ENCODE peak calls at places on chromosomes 2 and 18, in four cellular contexts. T is T-helper 1 cell; I is RPMI7951; D is stimulated activated naive B cell treated with anti-CD40 and anti-IgM and Interleukin-4, amounts not matched to agents 10 μg/mL and 1 μg/mL and 100 μg/mL, for 72 hours. Q is an unnamed sample.

GRCh38 chr2:38496927-38497669 is 105.6 kb downstream of the HNRNPLL start:
- DNase-seq in I (no peak), D (no peak), T (no peak), Q (no peak)

GRCh38 chr2:12827721-12828120 is 111.0 kb downstream of the TRIB2 start:
- DNase-seq in I (peak; percentile 91), D (no peak), T (no peak), Q (no peak)

GRCh38 chr2:85872536-85873161 is 16.1 kb downstream of the ST3GAL5 start:
- DNase-seq in T (no peak), I (no peak), D (no peak), Q (no peak)

GRCh38 chr2:10490806-10491291 is 42.7 kb upstream of the ODC1 start:
- DNase-seq in I (no peak), D (no peak), T (no peak), Q (no peak)

GRCh38 chr18:77173274-77174030 is 40.9 kb upstream of the MBP start:
- DNase-seq in T (no peak), D (no peak), I (no peak), Q (no peak)

GRCh38 chr2:150296795-150297546 is 190.5 kb downstream of the RND3 start:
- DNase-seq in T (no peak), I (peak; percentile 68), D (no peak), Q (no peak)

GRCh38 chr2:64975232-64975791 is 13.9 kb upstream of the SLC1A4 start:
- DNase-seq in T (no peak), I (peak; percentile 91), D (no peak), Q (no peak)

GRCh38 chr18:73737990-73738389 is 409.6 kb downstream of the FBXO15 start:
- DNase-seq in I (no peak), T (no peak), D (no peak), Q (no peak)

GRCh38 chr2:34789162-34789561 is 1190.1 kb upstream of the FAM98A start:
- DNase-seq in I (no peak), D (no peak), T (no peak), Q (no peak)

GRCh38 chr2:191486584-191487320 is 191.2 kb upstream of the NABP1 start:
- DNase-seq in I (peak; percentile 99), D (no peak), T (no peak), Q (no peak)

GRCh38 chr18:72869786-72870185 is 2.0 kb upstream of the NETO1 start:
- DNase-seq in D (peak; percentile 66), I (no peak), T (no peak), Q (no peak)

GRCh38 chr2:129717560-129718128 is 261.8 kb upstream of the RAB6C start:
- DNase-seq in I (no peak), D (no peak), T (no peak), Q (no peak)

GRCh38 chr18:78319934-78320333 is 659.7 kb upstream of the SALL3 start:
- DNase-seq in D (no peak), T (no peak), I (no peak), Q (no peak)

GRCh38 chr2:15955232-15955983 is 15.1 kb downstream of the MYCN start:
- DNase-seq in D (no peak), T (no peak), I (no peak), Q (no peak)

Q was measured in ovary.